ENCODE peak calls at places on chromosomes 2 and 18, in six cellular contexts. V is A549, F is hepatocyte, Z is GM12865, U is transverse colon, M is body of pancreas. D is an unnamed sample.

GRCh38 chr18:69367104-69367503 is 33.6 kb upstream of the DOK6 start:
- DNase-seq in V (no peak), U (no peak), Z (no peak), M (no peak), F (no peak), D (no peak)

GRCh38 chr18:12271376-12272235 is 17.4 kb downstream of the CIDEA start:
- DNase-seq in F (peak), Z (peak), U (peak), V (peak), M (peak), D (no peak)

GRCh38 chr2:230891108-230891507 is 26.4 kb downstream of the ITM2C start:
- DNase-seq in U (no peak), F (no peak), M (no peak), V (no peak), Z (no peak), D (no peak)

GRCh38 chr2:12008425-12009061 is 262.1 kb downstream of the LPIN1 start:
- DNase-seq in Z (peak), U (no peak), F (no peak), V (peak), M (no peak), D (no peak)

GRCh38 chr2:24915796-24916195 is 4.2 kb downstream of the ADCY3 start:
- DNase-seq in M (no peak), U (no peak), Z (no peak), V (no peak), F (no peak), D (no peak)

GRCh38 chr18:70649683-70650082 is 360.8 kb downstream of the SOCS6 start:
- DNase-seq in M (no peak), V (no peak), Z (no peak), F (no peak), U (no peak), D (no peak)

GRCh38 chr2:64592994-64593655 is 60.6 kb downstream of the SERTAD2 start:
- DNase-seq in Z (no peak), V (no peak), M (no peak), F (no peak), U (no peak), D (no peak)

GRCh38 chr2:48540237-48540935 is 10.4 kb downstream of the STON1 start:
- DNase-seq in U (no peak), V (no peak), M (no peak), Z (no peak), F (no peak), D (no peak)

GRCh38 chr2:14722919-14723559 is 90.5 kb downstream of the LRATD1 start:
- DNase-seq in M (no peak), V (no peak), U (no peak), F (no peak), Z (no peak), D (no peak)

GRCh38 chr2:32993140-32993539 is 46.4 kb downstream of the LTBP1 start:
- DNase-seq in U (no peak), M (no peak), F (peak), V (no peak), Z (no peak), D (no peak)

GRCh38 chr2:18369750-18370149 is 190.7 kb downstream of the RDH14 start:
- DNase-seq in F (no peak), V (no peak), U (no peak), Z (no peak), M (no peak), D (no peak)

GRCh38 chr2:83573060-83573459 is 886.0 kb downstream of the SUCLG1 start:
- DNase-seq in U (no peak), M (no peak), Z (no peak), F (no peak), V (no peak), D (no peak)

GRCh38 chr2:16525265-16525887 is 140.3 kb downstream of the CYRIA start:
- DNase-seq in U (peak), F (peak), Z (peak), M (no peak), V (peak), D (peak)

GRCh38 chr2:20641123-20641985 is 9.5 kb downstream of the HS1BP3 start:
- DNase-seq in Z (no peak), V (peak), U (peak), F (no peak), M (no peak), D (no peak)

GRCh38 chr2:121408641-121409040 is 122.0 kb upstream of the RNU4ATAC start:
- DNase-seq in V (no peak), U (no peak), Z (no peak), M (no peak), F (no peak), D (no peak)

GRCh38 chr2:36562245-36562644 is 35.7 kb downstream of the FEZ2 start:
- DNase-seq in F (no peak), V (peak), Z (no peak), U (no peak), M (no peak), D (no peak)

GRCh38 chr2:88239781-88240180 is 69.6 kb downstream of the THNSL2 start:
- DNase-seq in U (no peak), M (no peak), V (no peak), F (no peak), Z (peak), D (no peak)

GRCh38 chr2:237598468-237599208 is 8.1 kb upstream of the RAB17 start:
- DNase-seq in U (no peak), Z (no peak), V (no peak), F (no peak), M (no peak), D (no peak)

GRCh38 chr18:59715445-59715844 is 18.2 kb upstream of the CCBE1 start:
- DNase-seq in U (no peak), F (no peak), M (no peak), V (no peak), Z (no peak), D (no peak)

GRCh38 chr2:219358170-219359075 is 25.9 kb upstream of the RESP18 start:
- DNase-seq in V (no peak), M (peak), F (no peak), Z (no peak), U (no peak), D (no peak)

GRCh38 chr18:57803119-57803969 is at the start of gene ATP8B1:
- DNase-seq in Z (peak), U (peak), M (peak), F (peak), V (peak), D (no peak)

GRCh38 chr2:128637481-128638155 is 318.9 kb upstream of the HS6ST1 start:
- DNase-seq in Z (no peak), M (no peak), U (no peak), V (no peak), F (no peak), D (peak)

GRCh38 chr2:54237428-54237827 is 18.6 kb downstream of the TSPYL6 start:
- DNase-seq in U (no peak), V (no peak), M (no peak), F (no peak), Z (no peak), D (no peak)

GRCh38 chr18:59238385-59238784 is 18.4 kb downstream of the GRP start:
- DNase-seq in V (no peak), F (no peak), Z (no peak), U (no peak), M (no peak), D (peak)

GRCh38 chr2:43174368-43175186 is 51.8 kb downstream of the ZFP36L2 start:
- DNase-seq in M (no peak), Z (peak), U (peak), F (no peak), V (no peak), D (no peak)

GRCh38 chr2:112310906-112311305 is 35.5 kb downstream of the ZC3H6 start:
- DNase-seq in Z (no peak), M (no peak), U (no peak), V (no peak), F (no peak), D (no peak)

GRCh38 chr18:4510709-4511108 is 55.6 kb upstream of the DLGAP1 start:
- DNase-seq in U (no peak), Z (peak), F (peak), M (no peak), V (peak), D (peak)

GRCh38 chr2:237967463-237967871 is 653 bp downstream of the UBE2F start:
- DNase-seq in Z (peak), V (no peak), M (peak), F (peak), U (peak), D (no peak)

GRCh38 chr2:237618449-237618848 is 8.9 kb upstream of the LRRFIP1 start:
- DNase-seq in F (no peak), V (no peak), Z (no peak), M (no peak), U (no peak), D (no peak)

GRCh38 chr2:188320861-188321260 is 29.2 kb downstream of the GULP1 start:
- DNase-seq in V (no peak), F (no peak), M (no peak), U (no peak), Z (no peak), D (no peak)

GRCh38 chr2:98036349-98037000 is 40.7 kb upstream of the TMEM131 start:
- DNase-seq in Z (no peak), M (peak), V (no peak), F (no peak), U (no peak), D (no peak)

GRCh38 chr2:187312734-187313282 is 135.2 kb downstream of the CALCRL start:
- DNase-seq in U (no peak), M (no peak), Z (no peak), V (no peak), F (no peak), D (no peak)

GRCh38 chr2:62725712-62726055 is 20.2 kb downstream of the EHBP1 start:
- DNase-seq in V (no peak), U (no peak), M (no peak), F (no peak), Z (no peak), D (no peak)

GRCh38 chr2:17879137-17879912 is 858 bp downstream of the KCNS3 start:
- DNase-seq in F (peak), M (peak), U (peak), V (peak), Z (no peak), D (no peak)

GRCh38 chr2:1947316-1947715 is 203.0 kb upstream of the PXDN start:
- DNase-seq in V (no peak), Z (no peak), M (no peak), F (no peak), U (no peak), D (no peak)

GRCh38 chr18:36187138-36187825 is at the start of gene MOCOS:
- DNase-seq in V (peak), M (peak), Z (peak), F (peak), U (peak), D (peak)

GRCh38 chr2:165874445-165875039 is 79.0 kb downstream of the TTC21B start:
- DNase-seq in M (no peak), U (no peak), Z (peak), V (peak), F (peak), D (no peak)

GRCh38 chr2:44928660-44929471 is 12.6 kb upstream of the SIX3 start:
- DNase-seq in Z (no peak), M (no peak), U (no peak), V (no peak), F (no peak), D (no peak)

GRCh38 chr2:240457223-240458043 is 22.0 kb downstream of the GPC1 start:
- DNase-seq in M (peak), U (no peak), Z (no peak), F (no peak), V (no peak), D (no peak)

GRCh38 chr2:27117995-27118524 is 868 bp downstream of the CGREF1 start:
- DNase-seq in U (no peak), M (no peak), F (no peak), V (no peak), Z (no peak), D (no peak)
- H3K4me3 ChIP-seq in U (peak), M (no peak), F (no peak), V (peak), Z (peak), D (peak)

DNA sequence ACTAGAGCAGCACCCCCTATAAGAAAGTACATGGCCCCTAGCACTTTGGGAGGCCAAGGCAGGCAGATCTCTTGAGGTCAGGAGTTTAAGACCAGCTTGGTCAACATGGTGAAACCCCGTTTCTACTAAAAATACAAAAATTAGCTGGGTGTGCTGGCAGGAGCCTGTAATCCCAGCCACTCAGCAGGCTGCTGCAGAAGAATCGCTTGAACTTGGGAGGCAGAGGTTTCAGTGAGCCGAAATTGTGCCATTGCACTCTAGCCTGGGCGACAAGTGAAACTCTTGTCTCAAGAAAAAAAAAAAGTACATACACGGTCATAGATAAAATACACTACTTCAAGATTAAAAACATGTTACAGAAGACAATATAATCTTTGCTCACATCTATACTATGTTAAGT is 63.8 kb downstream of the RAPH1 start:
- DNase-seq in F (no peak), M (no peak), U (no peak), Z (no peak), V (no peak), D (no peak)
- TF ChIP-seq CTCF in F (no peak), M (no peak), U (no peak), Z (no peak), V (no peak), D (no peak)

GRCh38 chr2:228522276-228522675 is 340.8 kb upstream of the SPHKAP start:
- DNase-seq in Z (no peak), F (no peak), V (no peak), U (no peak), M (no peak), D (no peak)
- H3K4me3 ChIP-seq in Z (no peak), F (no peak), V (no peak), U (no peak), M (no peak), D (no peak)

GRCh38 chr2:60118917-60119316 is 434.5 kb downstream of the BCL11A start:
- DNase-seq in U (no peak), M (no peak), Z (no peak), V (no peak), F (no peak), D (no peak)

GRCh38 chr2:60116167-60116870 is 437.1 kb downstream of the BCL11A start:
- DNase-seq in V (no peak), F (no peak), Z (no peak), U (no peak), M (no peak), D (no peak)

GRCh38 chr2:60118061-60118460 is 435.4 kb downstream of the BCL11A start:
- DNase-seq in V (no peak), M (no peak), Z (peak), U (no peak), F (no peak), D (no peak)

GRCh38 chr2:60119778-60120177 is 433.7 kb downstream of the BCL11A start:
- DNase-seq in F (no peak), U (no peak), Z (no peak), V (no peak), M (no peak), D (no peak)
- TF ChIP-seq CTCF in F (peak), U (no peak), Z (no peak), V (no peak), M (peak), D (no peak)

DNA sequence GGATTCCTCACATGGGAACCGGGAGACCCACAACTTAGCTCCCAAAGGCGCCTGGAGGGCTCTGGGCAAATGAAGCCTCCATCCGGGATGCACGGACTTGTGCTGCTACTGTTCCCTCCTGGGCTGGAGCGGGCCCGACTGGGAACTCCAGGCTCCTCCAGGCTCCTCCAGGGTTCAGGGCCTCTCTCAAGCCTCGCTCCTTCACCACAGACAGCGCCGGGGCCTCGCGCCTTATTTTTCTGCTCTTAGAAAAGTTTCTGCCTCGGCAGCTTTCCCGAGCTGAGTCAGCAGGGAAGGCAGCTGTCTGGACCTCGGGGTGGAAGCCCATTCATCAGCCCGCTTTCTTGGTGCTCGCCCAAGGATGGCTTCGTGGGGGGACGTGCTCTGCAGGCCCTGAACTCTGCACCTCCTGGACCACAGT is 13.0 kb upstream of the TEX51 start:
- DNase-seq in Z (no peak), U (no peak), V (no peak), F (no peak), M (no peak), D (no peak)
- H3K4me3 ChIP-seq in Z (no peak), U (peak), V (peak), F (no peak), M (no peak), D (peak)

GRCh38 chr2:235639387-235639786 is 145.5 kb downstream of the AGAP1 start:
- DNase-seq in F (peak), M (peak), Z (no peak), U (peak), V (peak), D (peak)

GRCh38 chr2:235639885-235640284 is 146.0 kb downstream of the AGAP1 start:
- DNase-seq in F (no peak), V (no peak), M (no peak), Z (no peak), U (no peak), D (no peak)

GRCh38 chr2:235637906-235638305 is 144.1 kb downstream of the AGAP1 start:
- DNase-seq in V (no peak), F (no peak), M (no peak), U (peak), Z (no peak), D (no peak)

GRCh38 chr2:235636471-235637005 is 142.7 kb downstream of the AGAP1 start:
- DNase-seq in M (no peak), F (no peak), V (no peak), Z (no peak), U (no peak), D (no peak)

DNA sequence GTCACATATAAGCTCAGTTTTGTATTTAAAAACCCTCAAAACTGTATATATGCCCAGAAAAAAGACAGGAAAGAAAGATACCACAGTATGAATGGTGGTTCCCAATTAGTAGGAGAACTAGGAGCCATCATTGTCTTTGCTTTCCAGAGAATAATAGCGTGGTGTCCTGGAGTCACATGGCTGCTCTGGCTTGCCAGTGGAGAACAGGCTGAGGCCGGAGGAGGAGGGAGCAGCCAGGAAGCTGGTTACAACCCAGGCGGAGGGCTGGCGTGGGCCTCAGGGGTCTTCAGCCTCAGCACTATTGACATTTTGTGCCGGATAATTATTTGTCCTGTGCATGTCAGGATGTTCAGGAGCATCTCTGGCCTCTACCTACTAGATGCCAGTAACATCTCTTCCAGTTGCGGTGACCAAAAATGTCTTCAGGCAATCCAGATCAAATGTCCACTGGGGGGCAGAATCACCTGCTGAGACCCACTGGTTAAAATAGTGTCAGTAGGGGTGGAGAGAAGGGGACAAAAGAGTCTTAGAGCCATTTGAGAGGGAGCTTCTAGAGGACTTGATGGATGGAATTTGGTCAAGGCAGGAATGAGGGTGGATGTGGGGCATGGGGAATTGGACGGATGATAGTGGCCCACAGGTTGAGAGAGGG is 144.8 kb downstream of the AGAP1 start:
- DNase-seq in U (no peak), F (no peak), Z (no peak), V (no peak), M (no peak), D (no peak)
- TF ChIP-seq CTCF in U (no peak), F (peak), Z (no peak), V (peak), M (no peak), D (peak)

GRCh38 chr2:107775171-107775570 is 51.5 kb upstream of the RGPD4 start:
- DNase-seq in M (no peak), V (no peak), U (no peak), Z (no peak), F (no peak), D (no peak)

GRCh38 chr2:107776333-107776732 is 50.4 kb upstream of the RGPD4 start:
- DNase-seq in V (no peak), U (no peak), Z (no peak), M (no peak), F (no peak), D (no peak)

GRCh38 chr2:107772380-107772779 is 54.3 kb upstream of the RGPD4 start:
- DNase-seq in F (no peak), V (no peak), Z (no peak), M (no peak), U (no peak), D (no peak)

GRCh38 chr2:107777962-107778361 is 48.7 kb upstream of the RGPD4 start:
- DNase-seq in Z (no peak), M (no peak), F (no peak), V (no peak), U (no peak), D (no peak)

GRCh38 chr2:107775791-107776190 is 50.9 kb upstream of the RGPD4 start:
- DNase-seq in V (no peak), Z (no peak), M (no peak), U (no peak), F (no peak), D (no peak)
- H3K4me3 ChIP-seq in V (no peak), Z (no peak), M (no peak), U (no peak), F (no peak), D (no peak)

D was measured in esophagus muscularis mucosa.